ENCODE peak calls at places on chromosome 20, in ten cellular contexts. V is fibroblast of the aortic adventitia; R is CD8-positive, alpha-beta memory T cell; I is left ventricle myocardium inferior; U is CD8-positive, alpha-beta T cell; E is PC-3; Q is IMR-90; O is cardiac fibroblast; F is aorta; A is fibroblast of mammary gland. C is an unnamed sample.

GRCh38 chr20:53657732-53658131 is 64.1 kb upstream of the ZNF217 start:
- DNase-seq in V (no peak), R (no peak), I (no peak), U (no peak), E (no peak), Q (no peak), O (no peak), F (no peak), A (no peak), C (no peak)

GRCh38 chr20:45433316-45433715 is 17.4 kb downstream of the PIGT start:
- DNase-seq in V (peak; percentile 88), R (no peak), I (peak; percentile 81), U (no peak), E (no peak), Q (peak; percentile 75), O (peak; percentile 68), F (no peak), A (peak; percentile 63), C (peak; percentile 59)

GRCh38 chr20:31681769-31682168 is 40.9 kb downstream of the BCL2L1 start:
- DNase-seq in V (no peak), R (no peak), I (no peak), U (no peak), E (peak; percentile 1), Q (no peak), O (no peak), F (peak; percentile 47), A (no peak), C (no peak)

GRCh38 chr20:8076505-8077498 is 55.3 kb upstream of the PLCB1 start:
- DNase-seq in V (peak; percentile 97), R (no peak), I (no peak), U (no peak), E (no peak), Q (peak; percentile 22), O (peak; percentile 58), F (no peak), A (peak; percentile 59), C (no peak)

GRCh38 chr20:52340036-52340634 is 148.6 kb upstream of the ZFP64 start:
- DNase-seq in V (no peak), R (no peak), I (no peak), U (no peak), E (peak; percentile 12), Q (no peak), O (no peak), F (no peak), A (peak; percentile 1), C (no peak)

GRCh38 chr20:24131281-24131680 is 142.7 kb upstream of the GGTLC1 start:
- DNase-seq in V (no peak), R (no peak), I (no peak), U (no peak), E (peak; percentile 99), Q (no peak), O (no peak), F (no peak), A (no peak), C (no peak)

GRCh38 chr20:45782890-45783289 is 8.8 kb downstream of the WFDC3 start:
- DNase-seq in V (no peak), R (no peak), I (no peak), U (peak; percentile 27), E (peak; percentile 94), Q (peak; percentile 18), O (no peak), F (no peak), A (peak; percentile 17), C (no peak)

GRCh38 chr20:20816969-20817368 is 104.5 kb upstream of the RALGAPA2 start:
- DNase-seq in V (no peak), R (no peak), I (no peak), U (no peak), E (no peak), Q (no peak), O (no peak), F (no peak), A (no peak), C (no peak)

GRCh38 chr20:54323227-54323734 is 115.4 kb downstream of the PFDN4 start:
- DNase-seq in V (peak; percentile 38), R (no peak), I (no peak), U (no peak), E (no peak), Q (no peak), O (peak; percentile 43), F (no peak), A (no peak), C (no peak)

GRCh38 chr20:11497543-11497942 is 420.1 kb upstream of the BTBD3 start:
- DNase-seq in V (no peak), R (no peak), I (no peak), U (no peak), E (no peak), Q (no peak), O (no peak), F (no peak), A (no peak), C (no peak)

DNA sequence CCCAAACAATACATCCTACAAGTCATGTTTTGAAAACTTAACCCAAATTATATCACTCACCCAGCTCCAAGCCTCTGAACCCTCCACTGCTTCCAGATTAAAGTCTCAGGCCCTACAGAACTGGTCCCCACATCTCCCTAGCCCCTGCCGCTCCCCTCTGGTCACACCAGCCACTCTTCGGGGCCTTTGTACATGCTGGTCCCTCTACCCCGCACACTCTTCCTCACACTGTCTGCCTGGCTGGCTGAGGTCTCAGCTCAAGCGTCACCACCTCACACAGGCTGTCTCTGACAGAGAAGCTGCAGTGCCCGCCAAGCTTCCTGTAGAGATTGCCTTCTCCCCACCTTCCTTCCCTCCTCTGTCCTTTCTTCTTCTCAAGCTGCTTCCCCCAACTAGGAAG is 192.4 kb downstream of the PREX1 start:
- DNase-seq in V (no peak), R (no peak), I (no peak), U (no peak), E (no peak), Q (no peak), O (no peak), F (no peak), A (no peak), C (no peak)
- H3K4me3 ChIP-seq in V (no peak overlapping the region), R (no peak overlapping the region), I (no peak overlapping the region), U (no peak overlapping the region), E (no peak overlapping the region), Q (no peak overlapping the region), O (no peak overlapping the region), F (no peak overlapping the region), A (no peak overlapping the region), C (no peak overlapping the region)

GRCh38 chr20:42595625-42596024 is 594.1 kb downstream of the PTPRT start:
- DNase-seq in V (no peak), R (no peak), I (no peak), U (no peak), E (no peak), Q (no peak), O (no peak), F (no peak), A (no peak), C (no peak)

GRCh38 chr20:42594659-42595058 is 595.0 kb downstream of the PTPRT start:
- DNase-seq in V (no peak), R (no peak), I (no peak), U (no peak), E (no peak), Q (no peak), O (no peak), F (no peak), A (no peak), C (no peak)

GRCh38 chr20:42603655-42604054 is 586.1 kb downstream of the PTPRT start:
- DNase-seq in V (no peak), R (no peak), I (no peak), U (no peak), E (no peak), Q (no peak), O (no peak), F (no peak), A (no peak), C (no peak)

GRCh38 chr20:42598586-42598985 is 591.1 kb downstream of the PTPRT start:
- DNase-seq in V (no peak), R (no peak), I (no peak), U (no peak), E (no peak), Q (no peak), O (no peak), F (no peak), A (no peak), C (no peak)
- H3K4me3 ChIP-seq in V (no peak overlapping the region), R (no peak overlapping the region), I (no peak overlapping the region), U (no peak overlapping the region), E (no peak overlapping the region), Q (no peak overlapping the region), O (no peak overlapping the region), F (no peak overlapping the region), A (no peak overlapping the region), C (no peak overlapping the region)

GRCh38 chr20:47309806-47310426 is 46.6 kb downstream of the ZMYND8 start:
- DNase-seq in V (no peak), R (no peak), I (no peak), U (no peak), E (no peak), Q (no peak), O (no peak), F (peak; percentile 74), A (no peak), C (no peak)
- H3K4me3 ChIP-seq in V (no peak overlapping the region), R (no peak overlapping the region), I (no peak overlapping the region), U (no peak overlapping the region), E (no peak overlapping the region), Q (no peak overlapping the region), O (no peak overlapping the region), F (no peak overlapping the region), A (no peak overlapping the region), C (no peak overlapping the region)

GRCh38 chr20:3174442-3175263 is 1.3 kb upstream of the LZTS3 start:
- DNase-seq in V (peak; percentile 26), R (no peak), I (no peak), U (no peak), E (peak; percentile 55), Q (peak; percentile 11), O (no peak), F (no peak), A (peak; percentile 19), C (no peak)
- H3K4me3 ChIP-seq in V (peak overlapping the region; percentile 88), R (peak overlapping the region; percentile 88), I (peak overlapping the region; percentile 99), U (peak overlapping the region; percentile 96), E (peak overlapping the region; percentile 92), Q (peak overlapping the region; percentile 91), O (peak overlapping the region; percentile 94), F (peak overlapping the region; percentile 88), A (peak overlapping the region; percentile 77), C (peak overlapping the region; percentile 74)

GRCh38 chr20:5131502-5131901 is 4.7 kb downstream of the CDS2 start:
- DNase-seq in V (no peak), R (no peak), I (no peak), U (no peak), E (no peak), Q (no peak), O (no peak), F (no peak), A (no peak), C (no peak)

GRCh38 chr20:5136096-5136495 is 9.3 kb downstream of the CDS2 start:
- DNase-seq in V (no peak), R (no peak), I (no peak), U (no peak), E (no peak), Q (no peak), O (no peak), F (no peak), A (no peak), C (no peak)

GRCh38 chr20:5140195-5140594 is 13.4 kb downstream of the CDS2 start:
- DNase-seq in V (no peak), R (no peak), I (no peak), U (no peak), E (no peak), Q (peak; percentile 16), O (no peak), F (no peak), A (no peak), C (no peak)

GRCh38 chr20:5133998-5134397 is 7.2 kb downstream of the CDS2 start:
- DNase-seq in V (no peak), R (no peak), I (no peak), U (no peak), E (no peak), Q (no peak), O (no peak), F (no peak), A (no peak), C (no peak)

GRCh38 chr20:5135363-5136012 is 8.7 kb downstream of the CDS2 start:
- DNase-seq in V (no peak), R (no peak), I (no peak), U (no peak), E (no peak), Q (no peak), O (no peak), F (no peak), A (no peak), C (no peak)
- H3K4me3 ChIP-seq in V (no peak overlapping the region), R (no peak overlapping the region), I (peak overlapping the region; percentile 29), U (no peak overlapping the region), E (no peak overlapping the region), Q (no peak overlapping the region), O (no peak overlapping the region), F (no peak overlapping the region), A (no peak overlapping the region), C (no peak overlapping the region)

C was measured in retinal pigment epithelial cell.